ENCODE peak calls at places on chromosomes 3 and 15, in five cellular contexts. M is K562, U is GM12878, V is SK-N-SH, O is HepG2. L is an unnamed sample.

GRCh38 chr3:48151807-48152427 is 36.3 kb downstream of the CDC25A start:
- DNase-seq in M (no peak), U (no peak), V (no peak), O (no peak), L (no peak)

GRCh38 chr15:31235298-31236183 is 91.1 kb upstream of the KLF13 start:
- DNase-seq in M (no peak), U (no peak), V (peak; percentile 85), O (no peak), L (no peak)

GRCh38 chr15:39135989-39136388 is 444.9 kb upstream of the THBS1 start:
- DNase-seq in M (no peak), U (no peak), V (no peak), O (no peak), L (no peak)

GRCh38 chr15:60379466-60380274 is 18.1 kb downstream of the ANXA2 start:
- DNase-seq in M (no peak), U (no peak), V (no peak), O (peak; percentile 99), L (no peak)

GRCh38 chr15:85493258-85493657 is 112.9 kb downstream of the AKAP13 start:
- DNase-seq in M (no peak), U (no peak), V (no peak), O (no peak), L (no peak)

GRCh38 chr3:5411786-5412185 is 224.3 kb downstream of the EDEM1 start:
- DNase-seq in M (no peak), U (no peak), V (no peak), O (no peak), L (no peak)

GRCh38 chr3:195123196-195123805 is 147.7 kb downstream of the XXYLT1 start:
- DNase-seq in M (peak; percentile 46), U (no peak), V (peak; percentile 70), O (no peak), L (peak; percentile 10)

GRCh38 chr3:189355481-189356201 is 183.9 kb downstream of the TPRG1 start:
- DNase-seq in M (no peak), U (no peak), V (no peak), O (peak; percentile 52), L (no peak)

GRCh38 chr15:57550640-57551039 is 41.1 kb upstream of the MYZAP start:
- DNase-seq in M (no peak), U (no peak), V (no peak), O (no peak), L (no peak)

GRCh38 chr3:51706788-51707731 is at the start of gene GRM2:
- DNase-seq in M (peak; percentile 88), U (no peak), V (peak; percentile 97), O (peak; percentile 73), L (peak; percentile 95)
- TF ChIP-seq FOXM1 in M (no peak), U (no peak), V (no peak), O (no peak), L (no peak)

GRCh38 chr3:102906837-102907236 is 472.0 kb downstream of the ZPLD1 start:
- DNase-seq in M (no peak), U (no peak), V (no peak), O (no peak), L (no peak)

GRCh38 chr3:102904629-102905028 is 469.8 kb downstream of the ZPLD1 start:
- DNase-seq in M (no peak), U (no peak), V (no peak), O (no peak), L (no peak)

GRCh38 chr3:102909904-102910303 is 475.1 kb downstream of the ZPLD1 start:
- DNase-seq in M (no peak), U (no peak), V (no peak), O (no peak), L (no peak)

GRCh38 chr3:102905826-102906225 is 471.0 kb downstream of the ZPLD1 start:
- DNase-seq in M (no peak), U (no peak), V (no peak), O (no peak), L (no peak)
- TF ChIP-seq FOXM1 in M (no peak), U (no peak), V (no peak), O (no peak), L (no peak)

GRCh38 chr15:65870889-65871533 is 1.7 kb downstream of the RAB11A start:
- DNase-seq in M (peak; percentile 34), U (no peak), V (peak; percentile 38), O (peak; percentile 40), L (peak; percentile 25)

GRCh38 chr15:65868546-65869126 is 655 bp upstream of the RAB11A start:
- DNase-seq in M (peak; percentile 17), U (no peak), V (peak; percentile 5), O (no peak), L (no peak)

GRCh38 chr15:65867244-65867643 is 2.0 kb upstream of the RAB11A start:
- DNase-seq in M (no peak), U (no peak), V (no peak), O (no peak), L (no peak)

GRCh38 chr15:65869127-65869953 is at the start of gene RAB11A:
- DNase-seq in M (peak; percentile 95), U (peak; percentile 85), V (peak; percentile 95), O (peak; percentile 93), L (peak; percentile 95)

GRCh38 chr15:65869954-65870871 is 922 bp downstream of the RAB11A start:
- DNase-seq in M (peak; percentile 18), U (no peak), V (peak; percentile 59), O (peak; percentile 50), L (peak; percentile 26)
- TF ChIP-seq FOXM1 in M (no peak), U (no peak), V (no peak), O (no peak), L (no peak)

DNA sequence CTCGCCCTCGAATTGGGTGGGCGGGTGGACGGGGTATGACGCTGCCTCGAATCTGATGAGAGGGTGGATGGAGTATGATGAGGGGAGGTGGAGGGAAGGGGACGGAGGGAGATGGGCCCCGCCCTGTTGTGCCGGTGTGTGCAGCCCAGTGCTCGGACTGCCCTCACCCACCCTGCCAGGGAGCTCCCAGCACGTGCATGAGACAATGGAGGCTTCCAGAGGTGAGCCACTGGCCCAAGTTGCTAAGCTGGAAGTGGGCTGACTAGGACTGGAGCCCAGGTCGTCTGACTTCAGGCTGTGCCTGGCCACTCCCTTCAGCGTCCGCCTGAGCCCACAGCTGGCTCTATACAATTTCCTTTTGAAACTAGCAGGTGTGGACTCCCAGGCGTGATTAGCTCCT is 47.0 kb upstream of the CTSH start:
- DNase-seq in M (no peak), U (no peak), V (no peak), O (no peak), L (no peak)
- TF ChIP-seq FOXM1 in M (no peak), U (no peak), V (no peak), O (no peak), L (no peak)

GRCh38 chr15:71078506-71079207 is 36.6 kb upstream of the THSD4 start:
- DNase-seq in M (no peak), U (no peak), V (no peak), O (no peak), L (no peak)

GRCh38 chr15:71080166-71080565 is 35.1 kb upstream of the THSD4 start:
- DNase-seq in M (no peak), U (no peak), V (no peak), O (no peak), L (no peak)

GRCh38 chr15:71082803-71083202 is 32.5 kb upstream of the THSD4 start:
- DNase-seq in M (no peak), U (no peak), V (no peak), O (no peak), L (no peak)

GRCh38 chr15:71080705-71081104 is 34.6 kb upstream of the THSD4 start:
- DNase-seq in M (no peak), U (peak; percentile 3), V (no peak), O (no peak), L (no peak)

GRCh38 chr15:71079208-71080044 is 35.8 kb upstream of the THSD4 start:
- DNase-seq in M (no peak), U (no peak), V (no peak), O (no peak), L (peak; percentile 38)
- TF ChIP-seq FOXM1 in M (no peak), U (no peak), V (no peak), O (no peak), L (no peak)

GRCh38 chr3:160616721-160617120 is 51.4 kb upstream of the KPNA4 start:
- DNase-seq in M (no peak), U (no peak), V (no peak), O (no peak), L (no peak)
- TF ChIP-seq FOXM1 in M (no peak), U (no peak), V (no peak), O (no peak), L (no peak)

GRCh38 chr3:55476515-55476914 is 10.6 kb downstream of the WNT5A start:
- DNase-seq in M (no peak), U (no peak), V (no peak), O (no peak), L (no peak)

GRCh38 chr3:55471522-55472280 is 15.4 kb downstream of the WNT5A start:
- DNase-seq in M (no peak), U (no peak), V (no peak), O (no peak), L (no peak)

GRCh38 chr3:55471084-55471483 is 16.0 kb downstream of the WNT5A start:
- DNase-seq in M (no peak), U (no peak), V (no peak), O (no peak), L (no peak)

GRCh38 chr3:55474213-55474632 is 12.9 kb downstream of the WNT5A start:
- DNase-seq in M (no peak), U (no peak), V (no peak), O (no peak), L (no peak)

DNA sequence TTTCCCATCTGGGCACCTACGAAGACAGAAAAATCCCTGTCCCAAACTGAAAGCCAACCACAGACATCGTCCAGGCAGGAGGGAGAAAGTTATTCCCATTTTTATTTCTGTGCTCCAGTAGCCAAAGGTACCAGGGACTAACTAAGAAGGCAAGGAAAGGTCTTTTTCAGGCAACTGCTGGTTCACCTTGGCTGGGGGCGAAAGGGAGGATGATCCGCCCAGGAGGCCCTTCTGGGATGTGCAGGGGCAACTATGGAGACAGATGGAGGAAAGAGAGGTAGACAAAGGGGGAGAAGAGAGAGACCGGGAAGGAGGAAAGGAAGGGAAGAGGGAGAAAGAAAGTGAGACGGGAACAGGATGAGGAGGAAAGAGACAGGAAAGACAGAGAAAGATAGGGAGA is 13.3 kb downstream of the WNT5A start:
- DNase-seq in M (no peak), U (no peak), V (no peak), O (no peak), L (no peak)
- TF ChIP-seq FOXM1 in M (no peak), U (no peak), V (no peak), O (no peak), L (no peak)

DNA sequence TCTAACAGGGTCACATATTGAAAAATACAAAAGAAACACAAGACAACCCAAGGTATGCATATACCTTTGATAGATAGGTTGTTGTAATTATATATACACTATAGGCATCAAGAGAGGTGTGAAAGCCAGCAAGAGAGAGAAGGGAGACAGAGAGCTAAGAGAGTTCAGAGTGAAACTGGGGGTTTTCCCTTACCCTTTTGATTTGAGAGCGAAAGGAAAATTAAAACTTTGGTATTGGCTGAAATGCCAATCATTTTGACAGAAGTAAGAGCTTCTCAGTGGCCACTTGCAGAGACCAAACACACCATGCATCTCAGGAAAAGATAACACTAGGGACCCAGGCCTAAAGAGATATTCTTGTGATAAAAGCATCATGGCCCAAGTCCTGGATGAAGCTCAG is 183.6 kb downstream of the SHOX2 start:
- DNase-seq in M (no peak), U (peak; percentile 12), V (no peak), O (no peak), L (no peak)
- TF ChIP-seq FOXM1 in M (no peak), U (no peak), V (no peak), O (no peak), L (no peak)

GRCh38 chr3:46463120-46463867 is 1.4 kb downstream of the LTF start:
- DNase-seq in M (no peak), U (no peak), V (no peak), O (no peak), L (no peak)
- TF ChIP-seq FOXM1 in M (no peak), U (no peak), V (no peak), O (no peak), L (no peak)

GRCh38 chr3:23271876-23272741 is 69.0 kb downstream of the UBE2E2 start:
- DNase-seq in M (no peak), U (no peak), V (no peak), O (no peak), L (no peak)
- TF ChIP-seq FOXM1 in M (no peak), U (no peak), V (no peak), O (no peak), L (no peak)